ENCODE peak calls at places on chromosome 21, in four cellular contexts. J is NCI-H1694 treated with DMSO at 0.1 percent for 48 hours, N is cerebellar cortex, Y is NCI-H774. L is an unnamed sample.

GRCh38 chr21:45388611-45389296 is 16.2 kb upstream of the COL18A1 start:
- DNase-seq in J (no peak), N (no peak), Y (no peak), L (no peak)

GRCh38 chr21:36466061-36466511 is 13.8 kb downstream of the CLDN14 start:
- DNase-seq in Y (no peak), N (no peak), J (no peak), L (no peak)

GRCh38 chr21:29376556-29376955 is 77.8 kb downstream of the BACH1 start:
- DNase-seq in N (peak; percentile 37), J (peak; percentile 42), Y (no peak), L (peak; percentile 47)

GRCh38 chr21:46320331-46320801 is 3.3 kb downstream of the C21orf58 start:
- DNase-seq in J (no peak), N (no peak), Y (no peak), L (no peak)

GRCh38 chr21:44090332-44090731 is 16.9 kb upstream of the PWP2 start:
- DNase-seq in N (no peak), Y (no peak), J (no peak), L (no peak)

GRCh38 chr21:25569084-25569483 is 38.2 kb downstream of the MRPL39 start:
- DNase-seq in J (no peak), N (no peak), Y (no peak), L (no peak)

GRCh38 chr21:41500931-41501381 is 7.0 kb downstream of the TMPRSS2 start:
- DNase-seq in N (no peak), J (no peak), Y (no peak), L (peak; percentile 31)

GRCh38 chr21:37712204-37712934 is 203.9 kb downstream of the KCNJ6 start:
- DNase-seq in N (peak; percentile 80), Y (peak; percentile 47), J (peak; percentile 76), L (peak; percentile 41)

GRCh38 chr21:36803801-36804452 is 105.0 kb downstream of the SIM2 start:
- DNase-seq in Y (no peak), N (peak; percentile 52), J (no peak), L (no peak)

GRCh38 chr21:43809853-43810504 is 20.6 kb downstream of the RRP1 start:
- DNase-seq in Y (no peak), N (no peak), J (no peak), L (no peak)

GRCh38 chr21:29155118-29155932 is 24.9 kb downstream of the MAP3K7CL start:
- DNase-seq in N (peak; percentile 40), J (no peak), Y (no peak), L (no peak)

GRCh38 chr21:35909456-35910178 is 150.7 kb downstream of the SETD4 start:
- DNase-seq in J (no peak), N (no peak), Y (no peak), L (no peak)

GRCh38 chr21:31484219-31484618 is 140.2 kb upstream of the TIAM1 start:
- DNase-seq in Y (no peak), N (peak; percentile 83), J (no peak), L (no peak)

GRCh38 chr21:17611414-17612022 is 1.2 kb downstream of the BTG3 start:
- DNase-seq in Y (peak; percentile 62), N (peak; percentile 63), J (peak; percentile 53), L (peak; percentile 55)

GRCh38 chr21:21813295-21813694 is 815.1 kb downstream of the NCAM2 start:
- DNase-seq in Y (no peak), N (no peak), J (no peak), L (no peak)

GRCh38 chr21:41706678-41707077 is 60.2 kb downstream of the RIPK4 start:
- DNase-seq in N (no peak), Y (no peak), J (no peak), L (peak; percentile 86)

GRCh38 chr21:26443291-26443690 is 129.8 kb downstream of the CYYR1 start:
- DNase-seq in J (no peak), Y (no peak), N (no peak), L (no peak)

GRCh38 chr21:34945288-34945687 is 103.8 kb downstream of the RUNX1 start:
- DNase-seq in N (no peak), J (no peak), Y (no peak), L (no peak)

GRCh38 chr21:28704746-28705145 is 287.9 kb downstream of the LTN1 start:
- DNase-seq in J (peak; percentile 17), Y (peak; percentile 67), N (peak; percentile 57), L (no peak)

GRCh38 chr21:45339430-45340405 is 52.0 kb upstream of the POFUT2 start:
- DNase-seq in Y (no peak), N (no peak), J (no peak), L (no peak)

GRCh38 chr21:17257784-17258183 is 255.1 kb upstream of the CXADR start:
- DNase-seq in Y (no peak), J (no peak), N (no peak), L (no peak)

GRCh38 chr21:38178653-38179503 is 77.9 kb upstream of the KCNJ15 start:
- DNase-seq in J (no peak), N (no peak), Y (no peak), L (no peak)

GRCh38 chr21:16047857-16048256 is 318.1 kb downstream of the USP25 start:
- DNase-seq in N (no peak), J (no peak), Y (no peak), L (no peak)

GRCh38 chr21:41361786-41362604 is at the start of gene MX2:
- DNase-seq in J (no peak), Y (peak; percentile 21), N (no peak), L (peak; percentile 35)

GRCh38 chr21:46234436-46234950 is 5.9 kb upstream of the LSS start:
- DNase-seq in Y (no peak), N (no peak), J (no peak), L (no peak)

GRCh38 chr21:17438642-17439041 is 74.2 kb upstream of the CXADR start:
- DNase-seq in Y (no peak), N (no peak), J (no peak), L (peak; percentile 87)

GRCh38 chr21:33158654-33159053 is 71.1 kb upstream of the IFNAR2 start:
- DNase-seq in J (no peak), N (no peak), Y (no peak), L (no peak)

GRCh38 chr21:36478207-36478701 is 1.7 kb downstream of the CLDN14 start:
- DNase-seq in Y (no peak), J (no peak), N (no peak), L (no peak)

GRCh38 chr21:42850866-42851391 is 28.4 kb downstream of the WDR4 start:
- DNase-seq in N (peak; percentile 6), Y (no peak), J (no peak), L (no peak)

GRCh38 chr21:32916522-32917099 is 109.1 kb upstream of the OLIG2 start:
- DNase-seq in J (no peak), N (peak; percentile 18), Y (no peak), L (peak; percentile 35)

GRCh38 chr21:15521644-15522001 is 208.2 kb upstream of the USP25 start:
- DNase-seq in N (no peak), J (no peak), Y (no peak), L (no peak)

GRCh38 chr21:42498012-42498411 is 2.0 kb upstream of the RSPH1 start:
- DNase-seq in J (no peak), Y (no peak), N (no peak), L (no peak)

GRCh38 chr21:16358784-16359183 is 629.0 kb downstream of the USP25 start:
- DNase-seq in N (no peak), J (no peak), Y (no peak), L (no peak)

L was measured in HepG2.